ENCODE peak calls at places on chromosome 21, in four cellular contexts. Z, J, D and G are unnamed samples.

GRCh38 chr21:42369821-42370220 is 3.5 kb upstream of the TFF1 start:
- ATAC-seq in D (no peak), J (no peak), Z (no peak), G (no peak)

GRCh38 chr21:45388611-45389296 is 16.2 kb upstream of the COL18A1 start:
- ATAC-seq in J (no peak), D (peak), Z (no peak), G (no peak)

GRCh38 chr21:14871861-14872260 is 192.9 kb downstream of the NRIP1 start:
- ATAC-seq in Z (no peak), D (no peak), J (no peak), G (no peak)

GRCh38 chr21:33414068-33414467 is 10.9 kb downstream of the IFNGR2 start:
- ATAC-seq in Z (no peak), J (no peak), D (no peak), G (no peak)

GRCh38 chr21:37917612-37918011 is 1.4 kb upstream of the KCNJ6 start:
- ATAC-seq in D (no peak), Z (peak), J (no peak), G (no peak)

GRCh38 chr21:25688284-25689035 is 46.2 kb downstream of the ATP5PF start:
- ATAC-seq in Z (no peak), D (no peak), J (no peak), G (no peak)

GRCh38 chr21:42286416-42286815 is 28.8 kb downstream of the TFF3 start:
- ATAC-seq in D (no peak), J (no peak), Z (no peak), G (no peak)

GRCh38 chr21:16563795-16564194 is 834.0 kb downstream of the USP25 start:
- ATAC-seq in D (peak), J (peak), Z (peak), G (no peak)

GRCh38 chr21:25464275-25464674 is 143.0 kb downstream of the MRPL39 start:
- ATAC-seq in D (no peak), Z (no peak), J (no peak), G (no peak)

GRCh38 chr21:16193758-16194606 is 464.2 kb downstream of the USP25 start:
- ATAC-seq in D (peak), Z (peak), J (peak), G (peak)

GRCh38 chr21:42123509-42123908 is 52.4 kb downstream of the UMODL1 start:
- ATAC-seq in Z (no peak), J (no peak), D (no peak), G (no peak)

GRCh38 chr21:27146268-27146667 is 179.4 kb upstream of the ADAMTS5 start:
- ATAC-seq in D (no peak), Z (no peak), J (no peak), G (no peak)

GRCh38 chr21:43812957-43813730 is 23.8 kb downstream of the RRP1 start:
- ATAC-seq in D (no peak), Z (no peak), J (no peak), G (no peak)

GRCh38 chr21:40053007-40053406 is 185.8 kb downstream of the PCP4 start:
- ATAC-seq in Z (no peak), J (peak), D (peak), G (peak)

GRCh38 chr21:33478182-33478581 is 1.6 kb downstream of the TMEM50B start:
- ATAC-seq in J (no peak), D (no peak), Z (no peak), G (no peak)

GRCh38 chr21:42456457-42456856 is 39.6 kb downstream of the RSPH1 start:
- ATAC-seq in Z (no peak), J (no peak), D (no peak), G (no peak)

GRCh38 chr21:28207776-28208175 is 784.9 kb downstream of the LTN1 start:
- ATAC-seq in J (no peak), Z (peak), D (no peak), G (no peak)

GRCh38 chr21:46264690-46265144 is 20.7 kb downstream of the MCM3AP start:
- ATAC-seq in D (peak), J (peak), Z (no peak), G (no peak)

GRCh38 chr21:42466700-42467612 is 29.1 kb downstream of the RSPH1 start:
- ATAC-seq in D (no peak), Z (peak), J (no peak), G (peak)

GRCh38 chr21:30984897-30985296 is 53.4 kb downstream of the KRTAP19-8 start:
- ATAC-seq in Z (no peak), J (no peak), D (no peak), G (no peak)

GRCh38 chr21:15001773-15002647 is 62.8 kb downstream of the NRIP1 start:
- ATAC-seq in Z (no peak), D (no peak), J (no peak), G (no peak)